ENCODE peak calls at places on chromosomes 16 and 17, in nine cellular contexts. U is fibroblast of the aortic adventitia; Q is GOT3; M is GM10248; C is GDM1; G is activated naive CD4-positive, alpha-beta T cell treated with anti-CD3 and anti-CD28 coated beads, Interleukin-2, amount 50 U/mL, for 16 hours; H is central memory CD4-positive, alpha-beta T cell; X is iris pigment epithelial cell; L is adrenal gland. N is an unnamed sample.

GRCh38 chr16:48907906-48908634 is 298.1 kb upstream of the N4BP1 start:
- DNase-seq in M (peak; percentile 29), L (no peak), H (no peak), G (no peak), X (no peak), Q (no peak), U (no peak), C (no peak), N (no peak)

GRCh38 chr17:45021607-45022287 is 29.7 kb downstream of the DCAKD start:
- DNase-seq in L (peak; percentile 71), M (peak; percentile 91), C (no peak), H (peak; percentile 55), X (peak; percentile 57), G (peak; percentile 69), Q (no peak), U (peak; percentile 51), N (peak; percentile 69)

GRCh38 chr16:12092347-12092882 is 115.9 kb downstream of the SNX29 start:
- DNase-seq in L (peak; percentile 47), Q (no peak), U (peak; percentile 85), C (no peak), G (no peak), X (peak; percentile 93), M (no peak), H (no peak), N (no peak)

GRCh38 chr16:17743158-17743557 is 272.4 kb upstream of the XYLT1 start:
- DNase-seq in L (no peak), C (no peak), G (no peak), Q (no peak), X (no peak), U (no peak), M (no peak), H (no peak), N (no peak)

GRCh38 chr17:69551212-69552010 is 136.9 kb downstream of the MAP2K6 start:
- DNase-seq in X (peak; percentile 67), G (no peak), H (no peak), U (no peak), L (no peak), C (no peak), Q (no peak), M (no peak), N (no peak)

GRCh38 chr17:51496378-51496777 is 236.0 kb downstream of the UTP18 start:
- DNase-seq in X (no peak), U (no peak), Q (no peak), M (no peak), L (no peak), H (no peak), C (no peak), G (no peak), N (no peak)

GRCh38 chr17:46009681-46010596 is 10.9 kb downstream of the STH start:
- DNase-seq in L (peak; percentile 70), H (no peak), Q (no peak), G (no peak), X (peak; percentile 11), M (no peak), U (peak; percentile 76), C (no peak), N (no peak)

GRCh38 chr16:1288813-1289479 is 20.5 kb upstream of the UBE2I start:
- DNase-seq in L (no peak), H (no peak), M (no peak), U (no peak), C (no peak), X (no peak), Q (no peak), G (peak; percentile 41), N (no peak)

GRCh38 chr17:21252289-21252874 is 828 bp downstream of the NATD1 start:
- DNase-seq in Q (no peak), X (no peak), C (no peak), M (no peak), G (no peak), L (no peak), U (no peak), H (no peak), N (no peak)

GRCh38 chr17:6240001-6240400 is 169.8 kb downstream of the WSCD1 start:
- DNase-seq in Q (no peak), M (no peak), U (no peak), L (peak; percentile 27), H (no peak), C (no peak), G (no peak), X (no peak), N (no peak)

GRCh38 chr17:47966079-47966519 is 4.8 kb upstream of the CDK5RAP3 start:
- DNase-seq in L (no peak), Q (no peak), X (no peak), G (no peak), H (no peak), U (peak; percentile 80), C (no peak), M (no peak), N (no peak)

GRCh38 chr17:74779948-74780400 is 3.8 kb upstream of the NAT9 start:
- DNase-seq in M (peak; percentile 67), L (peak; percentile 77), H (peak; percentile 85), C (peak; percentile 98), G (peak; percentile 55), X (no peak), Q (no peak), U (no peak), N (no peak)

GRCh38 chr16:69595127-69596036 is 29.6 kb downstream of the NFAT5 start:
- DNase-seq in U (peak; percentile 68), L (no peak), Q (no peak), X (peak; percentile 86), C (no peak), G (no peak), M (no peak), H (no peak), N (no peak)

GRCh38 chr17:18156171-18156975 is 27.3 kb upstream of the ALKBH5 start:
- DNase-seq in X (no peak), Q (no peak), G (no peak), H (no peak), C (no peak), M (no peak), L (no peak), U (no peak), N (no peak)

GRCh38 chr17:69323806-69324205 is 3.1 kb downstream of the ABCA5 start:
- DNase-seq in G (no peak), L (no peak), U (no peak), Q (no peak), C (no peak), X (no peak), H (no peak), M (no peak), N (no peak)

GRCh38 chr17:50904522-50905459 is 38.6 kb upstream of the TOB1 start:
- DNase-seq in Q (no peak), L (no peak), C (no peak), G (no peak), H (no peak), U (peak; percentile 18), X (no peak), M (no peak), N (peak; percentile 98)

GRCh38 chr17:71438631-71439146 is 682.1 kb upstream of the SOX9 start:
- DNase-seq in H (no peak), Q (peak; percentile 16), U (peak; percentile 84), G (no peak), C (no peak), M (no peak), X (peak; percentile 96), L (no peak), N (no peak)

N was measured in T47D.